ENCODE peak calls at places on chromosome 11, in six cellular contexts. O, W, U, X, R and P are unnamed samples. For H3K4me1, the result is how much of the 10 kb centered on the place peaks cover.

GRCh38 chr11:38538866-38539651 is 1941.0 kb upstream of the RAG2 start:
- DNase-seq in W (no peak), O (peak), U (no peak), X (no peak), R (no peak), P (no peak)

GRCh38 chr11:61345170-61345610 is 12.2 kb downstream of the TKFC start:
- DNase-seq in W (no peak), O (no peak), X (no peak), U (no peak), R (no peak), P (no peak)

GRCh38 chr11:107457205-107457557 is 444 bp downstream of the CWF19L2 start:
- DNase-seq in O (no peak), X (no peak), W (no peak), U (no peak), R (no peak), P (no peak)

GRCh38 chr11:43632171-43632570 is 48.4 kb upstream of the HSD17B12 start:
- DNase-seq in W (no peak), U (no peak), O (no peak), X (no peak), R (no peak), P (no peak)

GRCh38 chr11:109697140-109697843 is 275.3 kb downstream of the C11orf87 start:
- DNase-seq in U (peak), W (peak), O (peak), R (peak), X (no peak), P (peak)

GRCh38 chr11:101584129-101584515 is 315 bp upstream of the TRPC6 start:
- DNase-seq in X (no peak), R (no peak), U (no peak), W (no peak), O (no peak), P (no peak)

GRCh38 chr11:44684886-44685285 is 41.9 kb upstream of the TSPAN18 start:
- DNase-seq in R (no peak), U (no peak), W (no peak), O (no peak), X (no peak), P (no peak)

GRCh38 chr11:65429069-65429681 is 6.6 kb downstream of the NEAT1 start:
- DNase-seq in R (no peak), W (no peak), U (no peak), X (no peak), O (no peak), P (no peak)

GRCh38 chr11:66289548-66290331 is 797 bp upstream of the YIF1A start:
- DNase-seq in W (no peak), U (no peak), O (peak), X (peak), R (no peak), P (peak)

GRCh38 chr11:12531681-12532080 is 142.5 kb upstream of the TEAD1 start:
- DNase-seq in R (no peak), U (no peak), O (no peak), X (no peak), W (no peak), P (no peak)

GRCh38 chr11:27291302-27291889 is 71.6 kb downstream of the CCDC34 start:
- DNase-seq in U (no peak), O (no peak), R (no peak), W (peak), X (no peak), P (no peak)

GRCh38 chr11:6611092-6612007 is 666 bp downstream of the TAF10 start:
- DNase-seq in U (no peak), W (no peak), R (no peak), X (no peak), O (no peak), P (no peak)

GRCh38 chr11:117918366-117919255 is 10.6 kb downstream of the TMPRSS13 start:
- DNase-seq in W (no peak), U (no peak), X (no peak), O (no peak), R (no peak), P (no peak)

GRCh38 chr11:18775492-18776292 is 15.9 kb downstream of the PTPN5 start:
- DNase-seq in W (peak), U (peak), O (peak), X (no peak), R (peak), P (peak)

GRCh38 chr11:8605956-8606355 is 11.9 kb upstream of the STK33 start:
- DNase-seq in R (no peak), U (no peak), W (no peak), O (no peak), X (no peak), P (no peak)

GRCh38 chr11:67273260-67273990 is 7.2 kb downstream of the GRK2 start:
- DNase-seq in U (no peak), X (no peak), O (no peak), W (no peak), R (no peak), P (no peak)

GRCh38 chr11:131328843-131329242 is 41.6 kb upstream of the NTM start:
- DNase-seq in U (no peak), W (no peak), O (no peak), X (no peak), R (no peak), P (no peak)

GRCh38 chr11:11335043-11335442 is 18.0 kb downstream of the CSNK2A3 start:
- DNase-seq in U (no peak), X (no peak), W (no peak), O (no peak), R (no peak), P (no peak)

GRCh38 chr11:64088159-64089026 is 52.7 kb downstream of the FLRT1 start:
- DNase-seq in R (peak), U (peak), O (peak), W (peak), X (no peak), P (peak)

GRCh38 chr11:62487136-62487535 is 59.5 kb downstream of the AHNAK start:
- DNase-seq in X (no peak), W (no peak), R (no peak), U (no peak), O (no peak), P (no peak)

GRCh38 chr11:79273781-79274180 is 167.0 kb downstream of the TENM4 start:
- DNase-seq in X (no peak), W (no peak), R (no peak), U (no peak), O (no peak), P (no peak)

GRCh38 chr11:35911013-35911412 is 32.8 kb upstream of the LDLRAD3 start:
- DNase-seq in X (no peak), U (no peak), R (no peak), O (no peak), W (no peak), P (no peak)

GRCh38 chr11:11409916-11410315 is 56.9 kb upstream of the CSNK2A3 start:
- DNase-seq in O (no peak), W (no peak), R (no peak), U (no peak), X (no peak), P (no peak)

GRCh38 chr11:91804057-91804456 is 420.6 kb upstream of the FAT3 start:
- DNase-seq in X (no peak), W (no peak), O (no peak), R (no peak), U (peak), P (peak)

GRCh38 chr11:122863704-122864326 is 18.7 kb upstream of the JHY start:
- DNase-seq in W (peak), X (no peak), O (peak), R (no peak), U (no peak), P (no peak)

GRCh38 chr11:110529043-110529442 is 99.3 kb downstream of the FDX1 start:
- DNase-seq in X (no peak), U (no peak), O (peak), R (peak), W (peak), P (peak)

GRCh38 chr11:91194551-91194950 is 971.7 kb upstream of the CHORDC1 start:
- DNase-seq in U (no peak), O (no peak), R (no peak), W (no peak), X (no peak), P (no peak)

GRCh38 chr11:10818594-10818993 is 9.9 kb upstream of the EIF4G2 start:
- DNase-seq in O (no peak), R (no peak), X (no peak), U (no peak), W (no peak), P (no peak)

GRCh38 chr11:110984147-110984546 is 261.4 kb upstream of the POU2AF2 start:
- DNase-seq in U (no peak), W (no peak), O (no peak), X (no peak), R (no peak), P (no peak)

GRCh38 chr11:128476031-128476430 is 111.3 kb downstream of the ETS1 start:
- DNase-seq in U (no peak), O (no peak), R (no peak), X (no peak), W (no peak), P (no peak)

GRCh38 chr11:304061-304506 is 3.5 kb upstream of the IFITM2 start:
- DNase-seq in U (no peak), O (no peak), W (no peak), X (no peak), R (no peak), P (no peak)

GRCh38 chr11:16999116-16999515 is 15.1 kb downstream of the PLEKHA7 start:
- DNase-seq in W (no peak), X (no peak), O (no peak), R (no peak), U (no peak), P (no peak)

GRCh38 chr11:69450064-69450856 is 31.2 kb upstream of the LINC01488 start:
- DNase-seq in W (no peak), O (no peak), U (no peak), R (no peak), X (no peak), P (no peak)

GRCh38 chr11:45665933-45666647 is 668 bp upstream of the CHST1 start:
- DNase-seq in O (no peak), U (no peak), W (no peak), R (no peak), X (no peak), P (no peak)

DNA sequence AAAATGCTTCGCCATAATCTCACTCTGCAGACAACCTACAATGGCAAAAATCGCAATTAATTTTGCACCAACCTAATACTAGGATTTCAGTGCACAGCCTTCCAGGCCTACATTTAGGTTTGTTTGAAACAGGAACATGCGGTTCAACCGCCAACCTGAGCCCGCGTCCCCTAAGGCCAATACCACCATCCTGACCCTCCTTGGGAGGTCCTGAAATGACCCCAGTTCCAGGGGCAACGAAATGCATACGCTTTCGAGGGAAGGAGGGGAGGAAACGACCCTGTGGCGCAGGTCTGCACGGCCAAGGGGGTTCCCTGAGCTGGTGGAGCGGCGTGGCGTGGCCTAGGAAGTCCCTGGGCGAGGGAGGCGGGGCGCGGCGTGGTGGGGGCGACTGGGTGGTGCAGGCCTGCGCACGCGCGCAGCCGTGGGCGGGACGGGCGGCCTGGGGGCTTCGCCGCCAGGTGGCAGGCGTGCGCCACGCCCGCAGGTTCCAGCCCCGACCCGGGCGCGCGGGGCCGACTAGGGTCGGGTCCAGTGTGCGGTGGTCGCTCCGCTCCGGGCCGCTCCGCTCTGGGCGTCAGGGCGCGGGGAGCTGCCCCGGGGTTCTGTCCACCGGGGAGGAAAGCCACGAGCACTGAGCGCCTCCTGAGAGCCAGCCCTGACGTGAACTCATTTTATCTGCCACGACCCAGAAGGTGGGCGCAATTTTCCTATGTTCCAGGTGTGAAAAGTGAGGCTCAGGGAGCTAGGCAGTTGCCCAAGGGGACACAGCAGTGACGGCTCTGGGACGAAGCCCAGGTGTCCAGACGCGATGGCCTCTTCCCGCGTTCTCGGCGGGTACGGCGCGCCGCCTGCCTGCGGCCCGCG is 94.2 kb downstream of the SWAP70 start:
- DNase-seq in U (no peak), X (no peak), W (peak), R (peak), O (peak), P (peak)
- H3K4me1 ChIP-seq in U (under half), X (under half), W (under half), R (half or more), O (under half), P (under half)

GRCh38 chr11:68412593-68413475 is 47.7 kb upstream of the PPP6R3 start:
- DNase-seq in W (no peak), O (no peak), U (no peak), X (peak), R (no peak), P (no peak)
- TF ChIP-seq YY1 in W (no peak), O (no peak), U (no peak), X (peak), R (no peak), P (no peak)

DNA sequence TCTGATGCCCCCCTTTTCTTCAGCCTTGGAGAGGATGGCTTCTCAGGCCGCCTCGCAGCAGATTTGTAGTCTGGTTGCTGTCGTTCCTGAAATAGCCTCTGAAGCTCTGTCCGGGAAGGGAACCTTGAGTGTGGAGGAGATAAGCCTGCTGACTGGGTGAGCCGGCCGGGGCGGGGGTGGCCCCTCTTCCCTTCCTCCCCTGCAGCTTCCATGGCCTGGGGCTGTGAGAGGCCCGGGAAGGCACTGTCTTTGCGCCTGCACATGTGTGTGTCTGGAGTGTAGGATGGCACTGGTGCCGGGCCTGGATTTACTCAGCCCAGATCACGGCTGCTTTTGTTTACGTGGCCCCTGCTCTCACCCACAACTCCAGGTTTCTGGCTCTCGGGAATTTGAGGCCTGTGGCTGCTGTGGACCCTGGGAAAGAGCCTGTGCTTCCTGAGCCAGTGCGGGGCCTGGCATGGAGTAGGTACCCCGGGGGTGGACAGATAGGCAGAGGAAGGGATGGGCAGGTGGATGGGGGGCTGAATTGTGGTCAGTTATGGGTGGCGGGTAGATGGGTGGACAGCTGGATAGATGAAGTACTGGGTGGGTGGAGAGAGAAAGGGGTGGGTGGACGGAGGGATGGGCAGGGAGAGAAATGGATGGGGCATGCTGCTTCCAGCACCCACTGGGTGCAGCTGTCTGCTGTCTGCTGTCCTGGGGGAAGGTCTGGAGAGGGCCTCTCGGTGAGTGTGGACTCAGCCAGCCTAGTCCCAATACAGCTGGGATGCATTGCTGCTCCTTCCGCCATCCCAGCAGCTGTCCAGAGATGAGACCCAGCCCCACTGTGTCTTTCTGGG is 16.7 kb downstream of the KCNQ1 start:
- DNase-seq in R (no peak), O (no peak), U (no peak), X (no peak), W (no peak), P (no peak)
- TF ChIP-seq ZNF274 in R (no peak), O (no peak), U (no peak), X (no peak), W (no peak), P (no peak)

GRCh38 chr11:2200957-2201519 is 29.4 kb upstream of the TH start:
- DNase-seq in O (no peak), U (no peak), X (no peak), W (no peak), R (no peak), P (no peak)
- H3K4me1 ChIP-seq in O (under half), U (under half), X (under half), W (under half), R (half or more), P (under half)